ENCODE peak calls at places on chromosomes 11 and 22, in six cellular contexts. One of them, this sample, is unnamed.

GRCh38 chr11:110373061-110373702 is 56.6 kb upstream of the FDX1 start:
- DNase-seq in tibial nerve: no peak
- DNase-seq in Peyer's patch: no peak
- DNase-seq in transverse colon: no peak
- DNase-seq in vagina: no peak
- DNase-seq in uterus: no peak
- DNase-seq in this sample: no peak

GRCh38 chr11:107018274-107018901 is at the start of gene GUCY1A2:
- DNase-seq in tibial nerve: no peak
- DNase-seq in Peyer's patch: no peak
- DNase-seq in transverse colon: no peak
- DNase-seq in vagina: no peak
- DNase-seq in uterus: peak
- DNase-seq in this sample: no peak

GRCh38 chr22:50186789-50187523 is 1.2 kb downstream of the TRABD start:
- DNase-seq in tibial nerve: no peak
- DNase-seq in Peyer's patch: peak
- DNase-seq in transverse colon: peak
- DNase-seq in vagina: no peak
- DNase-seq in uterus: no peak
- DNase-seq in this sample: no peak

GRCh38 chr11:65714433-65714832 is 2.4 kb downstream of the KAT5 start:
- DNase-seq in tibial nerve: no peak
- DNase-seq in Peyer's patch: no peak
- DNase-seq in transverse colon: no peak
- DNase-seq in vagina: no peak
- DNase-seq in uterus: no peak
- DNase-seq in this sample: no peak

GRCh38 chr11:119376197-119376847 is 5.2 kb downstream of the USP2 start:
- DNase-seq in tibial nerve: no peak
- DNase-seq in Peyer's patch: no peak
- DNase-seq in transverse colon: no peak
- DNase-seq in vagina: peak
- DNase-seq in uterus: peak
- DNase-seq in this sample: peak

GRCh38 chr11:107961480-107961879 is 33.2 kb downstream of the RAB39A start:
- DNase-seq in tibial nerve: no peak
- DNase-seq in Peyer's patch: no peak
- DNase-seq in transverse colon: no peak
- DNase-seq in vagina: no peak
- DNase-seq in uterus: no peak
- DNase-seq in this sample: no peak

GRCh38 chr22:42300286-42301071 is 30.0 kb upstream of the TCF20 start:
- DNase-seq in tibial nerve: no peak
- DNase-seq in Peyer's patch: peak
- DNase-seq in transverse colon: peak
- DNase-seq in vagina: no peak
- DNase-seq in uterus: no peak
- DNase-seq in this sample: no peak

GRCh38 chr22:48185656-48186055 is 1423.2 kb downstream of the TBC1D22A start:
- DNase-seq in tibial nerve: no peak
- DNase-seq in Peyer's patch: no peak
- DNase-seq in transverse colon: no peak
- DNase-seq in vagina: peak
- DNase-seq in uterus: no peak
- DNase-seq in this sample: no peak

GRCh38 chr11:65204646-65205601 is 23.2 kb downstream of the CAPN1 start:
- DNase-seq in tibial nerve: no peak
- DNase-seq in Peyer's patch: no peak
- DNase-seq in transverse colon: no peak
- DNase-seq in vagina: no peak
- DNase-seq in uterus: peak
- DNase-seq in this sample: no peak

GRCh38 chr22:48651981-48652538 is 1175.6 kb downstream of the BRD1 start:
- DNase-seq in tibial nerve: no peak
- DNase-seq in Peyer's patch: no peak
- DNase-seq in transverse colon: no peak
- DNase-seq in vagina: no peak
- DNase-seq in uterus: no peak
- DNase-seq in this sample: no peak

GRCh38 chr22:29003975-29004646 is 57.5 kb downstream of the C22orf31 start:
- DNase-seq in tibial nerve: no peak
- DNase-seq in Peyer's patch: no peak
- DNase-seq in transverse colon: no peak
- DNase-seq in vagina: no peak
- DNase-seq in uterus: no peak
- DNase-seq in this sample: no peak

GRCh38 chr22:45579306-45579705 is 76.6 kb downstream of the FBLN1 start:
- DNase-seq in tibial nerve: no peak
- DNase-seq in Peyer's patch: no peak
- DNase-seq in transverse colon: no peak
- DNase-seq in vagina: no peak
- DNase-seq in uterus: no peak
- DNase-seq in this sample: no peak

GRCh38 chr11:66218846-66219620 is 49.4 kb upstream of the RAB1B start:
- DNase-seq in tibial nerve: no peak
- DNase-seq in Peyer's patch: no peak
- DNase-seq in transverse colon: no peak
- DNase-seq in vagina: no peak
- DNase-seq in uterus: peak
- DNase-seq in this sample: no peak

GRCh38 chr11:9771126-9771624 is 107.3 kb downstream of the SWAP70 start:
- DNase-seq in tibial nerve: no peak
- DNase-seq in Peyer's patch: no peak
- DNase-seq in transverse colon: no peak
- DNase-seq in vagina: no peak
- DNase-seq in uterus: no peak
- DNase-seq in this sample: no peak

GRCh38 chr22:30561402-30562154 is 12.9 kb downstream of the GAL3ST1 start:
- DNase-seq in tibial nerve: no peak
- DNase-seq in Peyer's patch: no peak
- DNase-seq in transverse colon: no peak
- DNase-seq in vagina: no peak
- DNase-seq in uterus: no peak
- DNase-seq in this sample: no peak

GRCh38 chr22:24359452-24360120 is 67.8 kb upstream of the ADORA2A start:
- DNase-seq in tibial nerve: no peak
- DNase-seq in Peyer's patch: no peak
- DNase-seq in transverse colon: no peak
- DNase-seq in vagina: no peak
- DNase-seq in uterus: no peak
- DNase-seq in this sample: no peak

GRCh38 chr11:10703544-10703943 is 10.0 kb upstream of the IRAG1 start:
- DNase-seq in tibial nerve: no peak
- DNase-seq in Peyer's patch: no peak
- DNase-seq in transverse colon: no peak
- DNase-seq in vagina: no peak
- DNase-seq in uterus: no peak
- DNase-seq in this sample: no peak

GRCh38 chr22:40476341-40476740 is 105.9 kb downstream of the SGSM3 start:
- DNase-seq in tibial nerve: no peak
- DNase-seq in Peyer's patch: no peak
- DNase-seq in transverse colon: no peak
- DNase-seq in vagina: no peak
- DNase-seq in uterus: no peak
- DNase-seq in this sample: no peak

GRCh38 chr11:117096973-117097566 is 1.2 kb downstream of the SIK3 start:
- DNase-seq in tibial nerve: no peak
- DNase-seq in Peyer's patch: no peak
- DNase-seq in transverse colon: no peak
- DNase-seq in vagina: no peak
- DNase-seq in uterus: no peak
- DNase-seq in this sample: no peak

GRCh38 chr11:83174008-83174407 is 17.1 kb downstream of the PCF11 start:
- DNase-seq in tibial nerve: no peak
- DNase-seq in Peyer's patch: no peak
- DNase-seq in transverse colon: no peak
- DNase-seq in vagina: no peak
- DNase-seq in uterus: no peak
- DNase-seq in this sample: no peak

GRCh38 chr22:38944653-38945052 is 12.8 kb upstream of the APOBEC3A start:
- DNase-seq in tibial nerve: no peak
- DNase-seq in Peyer's patch: no peak
- DNase-seq in transverse colon: peak
- DNase-seq in vagina: peak
- DNase-seq in uterus: no peak
- DNase-seq in this sample: no peak

GRCh38 chr22:46501701-46502100 is 35.7 kb downstream of the CELSR1 start:
- DNase-seq in tibial nerve: no peak
- DNase-seq in Peyer's patch: no peak
- DNase-seq in transverse colon: no peak
- DNase-seq in vagina: no peak
- DNase-seq in uterus: no peak
- DNase-seq in this sample: no peak

GRCh38 chr11:123381817-123382554 is 48.1 kb upstream of the GRAMD1B start:
- DNase-seq in tibial nerve: no peak
- DNase-seq in Peyer's patch: no peak
- DNase-seq in transverse colon: no peak
- DNase-seq in vagina: no peak
- DNase-seq in uterus: no peak
- DNase-seq in this sample: no peak

GRCh38 chr22:30444632-30445437 is 19.3 kb downstream of the MTFP1 start:
- DNase-seq in tibial nerve: no peak
- DNase-seq in Peyer's patch: no peak
- DNase-seq in transverse colon: peak
- DNase-seq in vagina: no peak
- DNase-seq in uterus: no peak
- DNase-seq in this sample: no peak

GRCh38 chr11:33721291-33721840 is 14.9 kb downstream of the CD59 start:
- DNase-seq in tibial nerve: no peak
- DNase-seq in Peyer's patch: no peak
- DNase-seq in transverse colon: no peak
- DNase-seq in vagina: no peak
- DNase-seq in uterus: no peak
- DNase-seq in this sample: no peak

GRCh38 chr11:6646631-6647281 is 8.9 kb downstream of the DCHS1 start:
- DNase-seq in tibial nerve: no peak
- DNase-seq in Peyer's patch: peak
- DNase-seq in transverse colon: no peak
- DNase-seq in vagina: no peak
- DNase-seq in uterus: peak
- DNase-seq in this sample: no peak

GRCh38 chr22:36587289-36588154 is 58.6 kb upstream of the EIF3D start:
- DNase-seq in tibial nerve: no peak
- DNase-seq in Peyer's patch: no peak
- DNase-seq in transverse colon: no peak
- DNase-seq in vagina: no peak
- DNase-seq in uterus: no peak
- DNase-seq in this sample: no peak

GRCh38 chr11:125094731-125095130 is 16.7 kb downstream of the TMEM218 start:
- DNase-seq in tibial nerve: no peak
- DNase-seq in Peyer's patch: no peak
- DNase-seq in transverse colon: no peak
- DNase-seq in vagina: no peak
- DNase-seq in uterus: no peak
- DNase-seq in this sample: no peak

GRCh38 chr22:21713428-21714058 is 22.1 kb downstream of the YPEL1 start:
- DNase-seq in tibial nerve: no peak
- DNase-seq in Peyer's patch: no peak
- DNase-seq in transverse colon: no peak
- DNase-seq in vagina: no peak
- DNase-seq in uterus: no peak
- DNase-seq in this sample: no peak
- TF ChIP-seq CTCF in tibial nerve: no peak
- TF ChIP-seq CTCF in Peyer's patch: no peak
- TF ChIP-seq CTCF in transverse colon: no peak
- TF ChIP-seq CTCF in vagina: no peak
- TF ChIP-seq CTCF in uterus: no peak
- TF ChIP-seq CTCF in this sample: no peak

DNA sequence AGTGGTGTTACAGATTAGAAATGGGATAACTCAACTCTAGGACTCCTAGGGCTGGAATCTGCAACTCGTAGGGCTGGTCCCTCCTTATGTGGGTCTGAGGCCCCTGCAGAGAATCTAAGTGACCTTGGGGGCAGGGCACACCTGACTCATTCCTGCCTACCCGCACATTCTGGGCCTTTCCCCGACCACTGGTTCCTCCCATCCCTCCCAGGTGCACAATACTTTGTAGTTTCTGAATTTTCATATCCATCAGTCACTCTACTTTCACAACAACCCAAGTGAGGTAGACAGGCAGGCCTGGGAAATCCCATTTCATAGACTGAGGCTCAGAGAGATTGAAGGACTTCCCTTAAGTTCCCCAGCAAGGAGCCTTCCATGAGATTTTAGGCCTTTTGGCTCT is 1.5 kb downstream of the CYB5R2 start:
- DNase-seq in tibial nerve: no peak
- DNase-seq in Peyer's patch: no peak
- DNase-seq in transverse colon: no peak
- DNase-seq in vagina: no peak
- DNase-seq in uterus: no peak
- DNase-seq in this sample: no peak
- TF ChIP-seq POLR2A in tibial nerve: no peak
- TF ChIP-seq POLR2A in Peyer's patch: no peak
- TF ChIP-seq POLR2A in transverse colon: no peak
- TF ChIP-seq POLR2A in vagina: no peak
- TF ChIP-seq POLR2A in uterus: no peak
- TF ChIP-seq POLR2A in this sample: no peak

DNA sequence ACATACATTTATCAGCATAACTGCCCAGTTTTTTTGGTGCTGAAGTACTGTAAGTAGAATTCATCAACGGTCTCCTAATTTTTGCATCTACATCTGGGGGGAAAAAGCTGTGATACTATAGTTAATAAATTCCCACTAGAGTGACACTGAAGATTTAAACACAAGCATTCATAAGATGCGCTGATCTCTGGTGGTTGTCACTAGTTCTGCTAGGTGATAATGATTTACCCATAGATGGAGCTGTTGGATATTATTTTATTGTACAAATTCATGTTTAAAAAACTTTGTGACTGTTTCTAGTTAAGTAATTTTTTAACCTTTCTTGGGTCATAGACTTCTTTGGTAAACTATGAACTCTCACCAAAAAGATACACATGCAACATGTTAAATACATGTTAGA is 106.6 kb downstream of the EMSY start:
- DNase-seq in tibial nerve: no peak
- DNase-seq in Peyer's patch: no peak
- DNase-seq in transverse colon: no peak
- DNase-seq in vagina: no peak
- DNase-seq in uterus: no peak
- DNase-seq in this sample: no peak
- TF ChIP-seq CTCF in tibial nerve: no peak
- TF ChIP-seq CTCF in Peyer's patch: peak
- TF ChIP-seq CTCF in transverse colon: peak
- TF ChIP-seq CTCF in vagina: no peak
- TF ChIP-seq CTCF in uterus: peak
- TF ChIP-seq CTCF in this sample: no peak

DNA sequence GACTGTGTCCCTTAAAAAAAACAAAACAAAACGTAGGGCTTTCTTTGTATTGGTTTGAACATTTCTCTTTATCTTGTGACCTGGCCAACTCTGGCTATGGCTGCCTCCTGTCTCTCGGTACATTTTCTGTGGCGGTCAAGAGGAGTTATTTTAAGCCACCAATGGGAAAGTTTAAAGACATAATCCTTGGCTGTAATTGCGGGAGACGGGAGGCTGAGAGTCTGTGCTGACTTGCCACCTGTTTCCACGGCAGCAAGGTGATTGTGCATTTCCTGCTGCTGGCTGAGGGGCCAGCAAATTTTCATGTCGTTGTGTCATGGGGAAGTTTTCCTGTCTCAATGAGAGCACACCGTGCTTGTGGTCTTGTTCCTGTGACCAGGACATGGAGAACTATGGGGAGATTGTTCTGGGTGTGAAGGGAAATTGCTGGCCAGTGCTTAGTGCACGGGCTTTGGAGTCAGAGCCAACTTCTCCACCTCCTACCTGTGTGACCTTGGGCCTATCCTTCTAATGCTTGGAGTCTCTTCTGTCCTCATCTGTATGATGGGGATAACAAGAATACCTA is 11.0 kb downstream of the PTPRJ start:
- DNase-seq in tibial nerve: no peak
- DNase-seq in Peyer's patch: no peak
- DNase-seq in transverse colon: peak
- DNase-seq in vagina: no peak
- DNase-seq in uterus: no peak
- DNase-seq in this sample: no peak
- TF ChIP-seq POLR2A in tibial nerve: no peak
- TF ChIP-seq POLR2A in Peyer's patch: no peak
- TF ChIP-seq POLR2A in transverse colon: peak
- TF ChIP-seq POLR2A in vagina: no peak
- TF ChIP-seq POLR2A in uterus: no peak
- TF ChIP-seq POLR2A in this sample: no peak

This sample was measured in lower leg skin.